ENCODE peak calls at places on chromosomes 5 and 9, in seven cellular contexts. S, Z, D, W, H, Q and O are unnamed samples.

GRCh38 chr5:50927953-50928352 is 261.5 kb downstream of the PARP8 start:
- DNase-seq in S (no peak), Z (no peak), D (no peak), H (no peak), Q (no peak), W (no peak), O (no peak)

GRCh38 chr5:93717162-93717561 is 24.2 kb downstream of the POU5F2 start:
- DNase-seq in D (no peak), Q (no peak), H (peak), S (no peak), Z (no peak), W (peak), O (peak)

GRCh38 chr9:91089405-91090131 is 272.1 kb downstream of the AUH start:
- DNase-seq in H (peak), S (no peak), W (peak), Q (peak), D (no peak), Z (peak), O (peak)

GRCh38 chr5:9888517-9888916 is 258.4 kb upstream of the TAS2R1 start:
- DNase-seq in Z (no peak), S (no peak), D (no peak), Q (no peak), H (peak), W (peak), O (peak)

GRCh38 chr9:37273595-37273994 is 148.9 kb upstream of the GRHPR start:
- DNase-seq in H (no peak), S (no peak), Z (no peak), Q (no peak), D (no peak), W (no peak), O (no peak)

GRCh38 chr5:45765561-45765960 is 69.4 kb upstream of the HCN1 start:
- DNase-seq in Z (no peak), D (no peak), W (no peak), Q (no peak), H (no peak), S (no peak), O (no peak)

GRCh38 chr5:53733853-53734252 is 173.4 kb downstream of the NDUFS4 start:
- DNase-seq in H (no peak), Z (no peak), Q (no peak), S (no peak), W (no peak), D (no peak), O (no peak)

GRCh38 chr9:35658144-35658893 is at the start of gene CCDC107:
- DNase-seq in S (peak), Z (peak), D (peak), Q (no peak), W (peak), H (peak), O (peak)

GRCh38 chr5:92769986-92770385 is 811.0 kb downstream of the NR2F1-AS1 start:
- DNase-seq in D (no peak), S (no peak), H (peak), Q (no peak), Z (no peak), W (peak), O (peak)

GRCh38 chr5:116068028-116068632 is 16.7 kb upstream of the COMMD10 start:
- DNase-seq in H (peak), S (no peak), D (no peak), Q (no peak), Z (peak), W (peak), O (peak)

GRCh38 chr9:134624119-134624826 is 17.3 kb upstream of the COL5A1 start:
- DNase-seq in Z (no peak), S (peak), H (no peak), D (no peak), Q (no peak), W (peak), O (no peak)

GRCh38 chr9:77449177-77450092 is 198.7 kb downstream of the GNA14 start:
- DNase-seq in D (no peak), S (no peak), Z (no peak), Q (no peak), W (no peak), H (peak), O (peak)

GRCh38 chr5:140648132-140648432 is 453 bp downstream of the IK start:
- DNase-seq in Q (no peak), S (no peak), Z (no peak), D (no peak), W (no peak), H (no peak), O (no peak)

GRCh38 chr9:76987594-76988200 is 31.8 kb upstream of the FOXB2 start:
- DNase-seq in Q (peak), D (no peak), Z (peak), H (peak), S (no peak), W (peak), O (peak)

GRCh38 chr5:9361835-9362234 is 184.0 kb downstream of the SEMA5A start:
- DNase-seq in Q (peak), W (peak), Z (peak), H (peak), S (no peak), D (peak), O (peak)

GRCh38 chr5:106241409-106241808 is 1429.3 kb downstream of the EFNA5 start:
- DNase-seq in W (peak), Z (no peak), H (peak), D (no peak), Q (no peak), S (no peak), O (no peak)

GRCh38 chr5:34959323-34959722 is 30.0 kb downstream of the DNAJC21 start:
- DNase-seq in Z (peak), S (no peak), Q (no peak), D (no peak), H (peak), W (peak), O (peak)

GRCh38 chr5:156208271-156208670 is 118.7 kb upstream of the SGCD start:
- DNase-seq in S (no peak), Q (peak), H (peak), W (peak), D (no peak), Z (peak), O (peak)

GRCh38 chr9:4207881-4208615 is 91.8 kb downstream of the GLIS3 start:
- DNase-seq in S (no peak), Z (no peak), Q (no peak), W (peak), D (no peak), H (peak), O (peak)

GRCh38 chr5:28328691-28329090 is 1290.3 kb upstream of the CDH9 start:
- DNase-seq in D (no peak), H (peak), S (no peak), Q (no peak), Z (no peak), W (no peak), O (no peak)

GRCh38 chr5:147407094-147407681 is 102.7 kb downstream of the DPYSL3 start:
- DNase-seq in W (no peak), S (peak), Q (no peak), D (no peak), H (peak), Z (no peak), O (peak)

DNA sequence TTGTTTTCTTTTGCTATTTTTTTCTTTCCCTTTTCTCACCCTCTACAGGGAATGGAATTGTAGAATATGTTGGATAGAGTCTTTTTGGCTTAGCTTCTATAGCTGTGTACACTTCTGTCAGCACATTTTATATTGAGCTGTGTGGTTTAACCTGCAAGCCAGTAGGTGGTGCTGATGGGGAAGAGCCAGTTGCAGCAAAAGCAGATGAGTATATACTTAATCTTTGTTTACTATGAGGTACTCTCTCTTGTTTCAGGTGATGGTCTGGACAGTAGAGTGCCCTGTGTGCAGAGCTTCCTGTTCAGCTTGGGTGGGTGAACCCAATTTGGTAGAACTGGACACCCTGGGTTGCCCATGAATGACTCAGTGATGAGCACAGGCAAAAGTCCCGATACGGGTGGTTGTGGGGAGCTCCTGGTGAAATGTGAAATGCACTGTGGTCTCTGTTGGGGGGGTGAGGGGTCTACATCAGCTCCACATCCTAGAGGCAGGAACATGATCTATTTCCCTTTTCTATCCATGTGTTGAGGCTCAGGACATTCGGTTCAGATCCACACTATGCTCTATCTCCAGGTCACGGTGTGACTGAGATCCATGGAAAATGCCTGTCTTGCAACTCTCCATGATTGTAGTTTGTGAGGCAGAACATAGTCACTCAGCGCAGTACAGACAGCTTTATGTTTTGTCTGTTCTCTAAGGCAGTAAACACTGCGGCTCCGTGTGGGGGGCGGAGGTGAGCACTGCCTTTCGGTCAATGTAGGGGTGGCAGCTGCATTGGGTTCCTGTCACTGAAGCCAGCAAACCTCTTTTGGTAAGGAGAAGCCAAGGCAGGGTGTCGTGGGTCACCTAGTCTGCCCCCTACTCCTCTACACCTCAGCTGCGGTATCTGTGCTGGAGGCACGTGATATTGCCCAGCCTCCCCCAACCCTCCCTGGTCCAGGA is 353.2 kb downstream of the PRR16 start:
- DNase-seq in Z (peak), Q (no peak), S (no peak), D (no peak), H (peak), W (peak), O (peak)
- H3K4me3 ChIP-seq in Z (no peak), Q (no peak), S (no peak), D (no peak), H (no peak), W (no peak), O (no peak)

GRCh38 chr9:130192600-130192999 is 20.4 kb downstream of the NCS1 start:
- DNase-seq in W (no peak), Q (no peak), Z (no peak), H (no peak), D (no peak), S (no peak), O (no peak)

GRCh38 chr9:130194406-130194932 is 22.3 kb downstream of the NCS1 start:
- DNase-seq in W (no peak), D (no peak), Q (no peak), Z (no peak), S (no peak), H (no peak), O (no peak)

GRCh38 chr9:130195638-130196037 is 23.4 kb downstream of the NCS1 start:
- DNase-seq in D (no peak), S (no peak), Q (no peak), Z (no peak), H (no peak), W (no peak), O (no peak)

GRCh38 chr9:130193119-130193518 is 20.9 kb downstream of the NCS1 start:
- DNase-seq in D (no peak), Z (no peak), W (no peak), H (no peak), Q (no peak), S (no peak), O (no peak)

DNA sequence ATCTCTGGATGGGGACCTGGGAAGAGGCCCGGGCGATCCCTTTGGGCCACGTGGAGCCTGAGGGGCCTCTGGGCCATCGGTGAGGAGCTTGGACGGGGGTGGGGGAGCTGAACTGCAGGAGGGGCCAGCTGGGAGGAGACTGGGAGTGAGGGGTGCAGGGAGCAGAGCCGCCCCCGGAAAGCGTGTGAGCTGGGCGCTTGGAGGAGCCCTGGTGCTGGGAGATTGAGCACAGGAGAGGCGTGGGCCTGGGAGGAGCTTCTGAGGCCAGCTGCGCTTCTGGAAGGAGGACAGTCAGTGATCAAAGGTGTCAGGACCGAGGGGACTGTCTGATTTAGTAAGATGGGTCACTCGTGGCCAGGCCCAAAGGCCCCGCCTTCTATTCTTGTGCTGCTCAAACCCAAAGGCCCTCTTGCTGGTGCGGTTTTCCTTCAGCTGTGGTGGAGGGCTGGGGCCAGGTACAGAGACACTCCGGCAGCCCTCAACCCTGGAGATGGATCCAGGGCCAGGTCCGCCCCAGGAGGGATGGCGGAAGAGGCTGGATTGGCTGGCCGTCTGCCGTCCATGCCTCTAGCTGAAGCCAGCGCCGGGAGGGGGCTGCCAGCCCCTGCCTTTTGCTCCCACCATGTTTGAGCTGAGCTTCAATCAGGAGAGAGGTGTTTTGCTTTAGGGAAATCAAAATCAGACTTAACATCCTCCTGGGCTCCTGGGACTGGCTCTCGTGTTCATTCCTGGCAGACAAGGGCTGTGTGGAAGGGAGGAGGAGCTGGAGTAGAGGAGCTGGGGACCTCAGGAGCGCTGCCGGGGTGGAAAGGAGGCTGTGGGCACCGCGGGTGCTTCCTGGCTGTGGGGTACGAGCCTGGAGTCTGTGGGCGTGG is 21.6 kb downstream of the NCS1 start:
- DNase-seq in Q (no peak), W (no peak), D (no peak), Z (no peak), S (peak), H (no peak), O (no peak)
- H3K4me3 ChIP-seq in Q (no peak), W (no peak), D (no peak), Z (no peak), S (peak), H (no peak), O (no peak)

DNA sequence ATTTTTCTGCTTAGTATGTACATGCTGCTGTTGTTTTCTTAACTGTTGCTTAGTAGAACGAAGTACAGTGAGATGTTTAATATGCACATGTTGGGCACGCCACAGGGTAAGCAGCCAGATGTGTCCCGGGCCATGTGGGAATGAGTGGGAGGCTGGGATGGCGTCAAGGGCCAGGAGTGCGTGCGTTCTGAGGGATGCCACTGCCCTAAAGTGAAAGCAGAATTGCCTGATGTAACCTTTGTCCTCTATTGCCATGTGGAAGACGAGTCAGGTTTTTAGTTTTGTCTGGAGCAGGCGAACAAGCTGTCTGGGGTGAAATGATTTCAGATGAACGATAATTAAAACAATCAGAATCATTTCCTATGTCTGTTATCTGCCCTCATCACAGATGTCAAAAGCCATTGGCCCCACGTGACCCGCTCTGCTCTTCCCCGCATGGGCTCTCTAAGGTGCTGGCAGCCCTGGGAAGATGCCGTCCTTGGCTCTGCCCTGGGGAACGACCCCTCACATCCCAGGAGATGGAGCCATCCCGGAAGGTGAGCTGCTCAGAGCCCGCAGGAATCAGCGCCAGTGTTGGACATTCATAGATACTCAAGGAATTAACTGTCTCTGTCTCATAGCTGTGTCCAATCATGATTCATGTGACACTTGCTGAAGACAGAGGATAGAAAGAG is 356.6 kb upstream of the IRX4 start:
- DNase-seq in H (no peak), S (no peak), D (no peak), W (no peak), Z (no peak), Q (no peak), O (no peak)
- H3K4me3 ChIP-seq in H (no peak), S (no peak), D (no peak), W (no peak), Z (no peak), Q (no peak), O (no peak)

GRCh38 chr5:149911031-149911430 is 33.6 kb downstream of the PDE6A start:
- DNase-seq in Q (no peak), S (no peak), W (no peak), H (no peak), D (no peak), Z (no peak), O (no peak)
- H3K4me3 ChIP-seq in Q (no peak), S (no peak), W (no peak), H (no peak), D (no peak), Z (no peak), O (no peak)

GRCh38 chr5:150129454-150129812 is 26.2 kb downstream of the PDGFRB start:
- DNase-seq in Z (no peak), W (no peak), H (no peak), D (no peak), Q (no peak), S (no peak), O (no peak)
- H3K4me3 ChIP-seq in Z (peak), W (no peak), H (no peak), D (peak), Q (no peak), S (no peak), O (no peak)

GRCh38 chr9:128685636-128686489 is 3.2 kb upstream of the SET start:
- DNase-seq in Z (peak), Q (no peak), D (no peak), H (no peak), S (no peak), W (peak), O (no peak)
- H3K4me3 ChIP-seq in Z (peak), Q (peak), D (no peak), H (no peak), S (no peak), W (peak), O (no peak)

DNA sequence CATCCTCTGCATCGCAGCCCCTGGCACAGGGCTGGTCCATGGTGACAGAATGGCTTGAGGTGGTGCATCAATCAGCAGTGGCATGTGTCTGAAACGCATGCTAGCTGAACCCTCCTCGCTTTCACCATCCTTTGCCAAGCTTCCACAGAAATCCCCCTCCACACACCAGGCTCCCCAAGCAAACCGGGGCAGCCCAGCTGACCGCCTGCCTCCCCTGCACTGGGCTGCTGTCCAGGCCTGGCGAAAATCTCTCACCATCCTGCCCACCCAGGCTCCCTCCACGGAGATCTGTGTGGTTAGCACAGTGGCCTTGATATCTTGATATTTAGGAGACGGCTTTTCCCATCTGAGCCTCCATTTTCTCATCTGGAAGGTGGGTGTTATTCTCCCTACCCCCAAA is 905 bp upstream of the HRH2 start:
- DNase-seq in W (no peak), Z (no peak), D (no peak), S (no peak), Q (no peak), H (no peak), O (no peak)
- H3K4me3 ChIP-seq in W (no peak), Z (peak), D (peak), S (no peak), Q (no peak), H (no peak), O (no peak)

GRCh38 chr9:94922691-94923107 is 196.2 kb downstream of the AOPEP start:
- DNase-seq in D (no peak), W (peak), Q (no peak), H (peak), S (no peak), Z (no peak), O (peak)
- H3K4me3 ChIP-seq in D (no peak), W (no peak), Q (no peak), H (no peak), S (no peak), Z (peak), O (no peak)

GRCh38 chr5:14450055-14450524 is 131.5 kb upstream of the OTULINL start:
- DNase-seq in S (peak), D (peak), W (peak), Z (no peak), H (peak), Q (no peak), O (peak)
- H3K4me3 ChIP-seq in S (no peak), D (no peak), W (no peak), Z (no peak), H (no peak), Q (no peak), O (no peak)